ENCODE peak calls at places on chromosomes 4 and X, in seven cellular contexts. L is transverse colon, O is body of pancreas, A is ascending aorta, C is psoas muscle, W is ovary, M is AG04450. D is an unnamed sample.

GRCh38 chr4:56622176-56622575 is 58.9 kb downstream of the HOPX start:
- DNase-seq in L (no peak), O (no peak), A (no peak), C (no peak), W (no peak), M (no peak), D (no peak)

GRCh38 chrX:140776320-140776719 is 66.8 kb downstream of the LINC00632 start:
- DNase-seq in L (no peak), O (no peak), A (no peak), C (no peak), W (no peak), M (no peak), D (no peak)

GRCh38 chr4:129043523-129043922 is 49.8 kb downstream of the SCLT1 start:
- DNase-seq in L (no peak), O (no peak), A (no peak), C (no peak), W (no peak), M (no peak), D (no peak)

GRCh38 chr4:8276358-8277240 is 7.0 kb downstream of the HTRA3 start:
- DNase-seq in L (no peak), O (no peak), A (peak; percentile 76), C (peak; percentile 73), W (peak; percentile 78), M (no peak), D (no peak)

GRCh38 chr4:110633358-110634319 is 10.8 kb upstream of the PITX2 start:
- DNase-seq in L (no peak), O (no peak), A (no peak), C (no peak), W (no peak), M (no peak), D (no peak)

GRCh38 chrX:107508925-107509324 is 59.5 kb downstream of the FRMPD3 start:
- DNase-seq in L (no peak), O (no peak), A (no peak), C (no peak), W (no peak), M (no peak), D (no peak)

GRCh38 chr4:137343221-137343620 is 189.1 kb downstream of the PCDH18 start:
- DNase-seq in L (no peak), O (no peak), A (no peak), C (no peak), W (no peak), M (no peak), D (no peak)

GRCh38 chr4:1520145-1520661 is 114.0 kb upstream of the NKX1-1 start:
- DNase-seq in L (no peak), O (no peak), A (no peak), C (peak; percentile 18), W (peak; percentile 45), M (no peak), D (no peak)

GRCh38 chrX:103254171-103254824 is 657 bp downstream of the TCEAL8 start:
- DNase-seq in L (peak; percentile 40), O (peak; percentile 55), A (no peak), C (peak; percentile 26), W (peak; percentile 62), M (no peak), D (no peak)

GRCh38 chr4:3251691-3252479 is 2.9 kb downstream of the MSANTD1 start:
- DNase-seq in L (no peak), O (no peak), A (peak; percentile 58), C (peak; percentile 9), W (peak; percentile 28), M (no peak), D (no peak)

GRCh38 chr4:75255261-75255660 is 258.9 kb downstream of the RCHY1 start:
- DNase-seq in L (no peak), O (no peak), A (no peak), C (no peak), W (no peak), M (no peak), D (no peak)

GRCh38 chr4:154779362-154779947 is 1.6 kb upstream of the RBM46 start:
- DNase-seq in L (no peak), O (no peak), A (no peak), C (no peak), W (no peak), M (peak; percentile 4), D (no peak)

GRCh38 chr4:110867251-110867960 is 244.5 kb upstream of the PITX2 start:
- DNase-seq in L (no peak), O (no peak), A (no peak), C (no peak), W (no peak), M (no peak), D (no peak)

GRCh38 chr4:74531952-74532794 is 87.2 kb downstream of the AREG start:
- DNase-seq in L (no peak), O (peak; percentile 18), A (no peak), C (no peak), W (no peak), M (peak; percentile 59), D (no peak)

GRCh38 chr4:11635336-11635735 is 206.6 kb upstream of the HS3ST1 start:
- DNase-seq in L (no peak), O (no peak), A (no peak), C (no peak), W (no peak), M (peak; percentile 61), D (no peak)

GRCh38 chrX:110086916-110087484 is 84.1 kb downstream of the TMEM164 start:
- DNase-seq in L (no peak), O (peak; percentile 17), A (no peak), C (no peak), W (no peak), M (peak; percentile 76), D (no peak)

GRCh38 chr4:101217353-101218031 is 129.8 kb downstream of the PPP3CA start:
- DNase-seq in L (no peak), O (no peak), A (no peak), C (no peak), W (no peak), M (no peak), D (no peak)

GRCh38 chr4:120070191-120070590 is 3.5 kb upstream of the MAD2L1 start:
- DNase-seq in L (no peak), O (no peak), A (no peak), C (no peak), W (no peak), M (no peak), D (no peak)

GRCh38 chr4:179893967-179894590 is 2349.1 kb upstream of the TENM3 start:
- DNase-seq in L (no peak), O (no peak), A (no peak), C (no peak), W (no peak), M (peak; percentile 42), D (no peak)

GRCh38 chr4:122874194-122874593 is 47.6 kb downstream of the FGF2 start:
- DNase-seq in L (no peak), O (no peak), A (no peak), C (no peak), W (no peak), M (peak; percentile 51), D (no peak)

GRCh38 chr4:88244821-88245579 is 39.4 kb downstream of the PPM1K start:
- DNase-seq in L (peak; percentile 15), O (no peak), A (no peak), C (peak; percentile 77), W (no peak), M (no peak), D (peak; percentile 39)

GRCh38 chr4:88244056-88244455 is 40.3 kb downstream of the PPM1K start:
- DNase-seq in L (no peak), O (no peak), A (no peak), C (no peak), W (no peak), M (no peak), D (no peak)

GRCh38 chr4:88240297-88240714 is 44.1 kb downstream of the PPM1K start:
- DNase-seq in L (peak; percentile 15), O (peak; percentile 56), A (no peak), C (peak; percentile 47), W (no peak), M (no peak), D (no peak)

GRCh38 chr4:88246600-88246999 is 37.8 kb downstream of the PPM1K start:
- DNase-seq in L (no peak), O (no peak), A (no peak), C (no peak), W (no peak), M (no peak), D (no peak)

DNA sequence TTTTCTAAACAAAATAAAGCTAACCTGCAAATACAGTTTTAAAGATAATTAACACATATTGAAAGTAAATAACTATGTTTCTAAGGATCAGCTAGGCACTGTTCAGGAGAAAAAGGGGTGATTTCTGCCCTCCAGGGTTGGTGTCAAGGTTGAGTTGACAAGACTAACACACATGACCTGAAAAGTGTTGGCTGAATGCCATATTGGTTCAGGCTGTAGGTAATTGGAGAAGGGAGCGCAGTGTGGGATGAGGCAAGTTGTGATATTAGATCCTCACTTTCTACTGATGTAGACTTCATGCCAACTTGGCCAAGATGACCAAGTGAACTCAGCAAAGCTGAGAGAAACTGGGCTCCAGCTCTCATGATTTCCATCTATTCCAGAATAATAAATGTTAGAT is 42.2 kb downstream of the PPM1K start:
- DNase-seq in L (no peak), O (no peak), A (no peak), C (no peak), W (no peak), M (no peak), D (no peak)
- H3K4me3 ChIP-seq in L (no peak overlapping the region), O (no peak overlapping the region), A (no peak overlapping the region), C (no peak overlapping the region), W (no peak overlapping the region), M (no peak overlapping the region), D (no peak overlapping the region)

DNA sequence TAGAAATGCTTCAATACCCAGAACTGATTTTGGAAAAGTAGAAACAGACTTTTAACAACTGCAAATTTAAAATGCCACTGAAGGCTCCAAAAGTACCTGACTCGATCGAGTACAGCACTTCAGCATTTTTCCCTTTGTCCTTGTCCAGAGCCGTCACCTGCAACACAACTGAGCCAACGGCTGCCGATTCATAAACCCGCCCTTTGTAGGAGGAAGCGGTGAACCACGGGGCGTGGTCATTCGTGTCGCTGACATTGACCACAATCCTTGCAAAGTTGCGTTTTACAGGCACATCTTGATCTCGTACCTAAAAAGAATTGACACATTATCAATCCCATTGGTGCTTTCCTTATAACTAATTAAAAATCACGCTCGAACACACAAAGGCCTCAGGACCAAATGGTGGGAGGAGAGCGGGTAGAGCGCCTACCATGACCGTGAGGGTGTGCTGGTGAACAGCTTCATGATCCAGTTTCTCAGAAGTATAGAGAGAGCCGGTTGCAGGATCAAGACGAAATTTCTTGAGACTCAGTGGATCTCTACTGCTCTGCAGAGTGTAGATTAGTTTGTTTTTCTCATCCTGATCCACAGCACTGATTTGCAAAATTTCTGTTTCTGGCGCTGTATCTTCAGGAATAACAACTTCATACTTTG is 72.8 kb upstream of the MTNR1A start:
- DNase-seq in L (no peak), O (no peak), A (no peak), C (no peak), W (no peak), M (no peak), D (no peak)
- H3K27ac ChIP-seq in L (no peak overlapping the region), O (no peak overlapping the region), A (no peak overlapping the region), C (no peak overlapping the region), W (no peak overlapping the region), M (no peak overlapping the region), D (no peak overlapping the region)

GRCh38 chr4:39648827-39649558 is 10.3 kb upstream of the SMIM14 start:
- DNase-seq in L (no peak), O (no peak), A (no peak), C (no peak), W (no peak), M (no peak), D (no peak)
- TF ChIP-seq CTCF in L (no peak), O (no peak), A (no peak), C (no peak), W (no peak), M (no peak), D (no peak)

GRCh38 chrX:146259207-146259606 is 441.6 kb downstream of the SLITRK2 start:
- DNase-seq in L (no peak), O (no peak), A (no peak), C (no peak), W (no peak), M (no peak), D (no peak)

GRCh38 chrX:146264763-146265375 is 447.2 kb downstream of the SLITRK2 start:
- DNase-seq in L (no peak), O (no peak), A (no peak), C (no peak), W (no peak), M (no peak), D (peak; percentile 37)
- H3K4me3 ChIP-seq in L (no peak overlapping the region), O (no peak overlapping the region), A (no peak overlapping the region), C (no peak overlapping the region), W (no peak overlapping the region), M (no peak overlapping the region), D (no peak overlapping the region)